ENCODE peak calls at places on chromosomes 13 and 19, in four cellular contexts. G is astrocyte of the spinal cord, H is activated T-cell treated with anti-CD3 and anti-CD28 coated beads for 24 hours, I is omental fat pad. Z is an unnamed sample.

GRCh38 chr19:3665681-3666544 is 34.4 kb downstream of the PIP5K1C start:
- DNase-seq in H (peak), I (peak), G (no peak), Z (peak)

GRCh38 chr19:14361824-14362223 is 19.4 kb upstream of the ADGRE5 start:
- DNase-seq in I (no peak), G (no peak), H (no peak), Z (no peak)

GRCh38 chr13:93947651-93948050 is 531.8 kb downstream of the DCT start:
- DNase-seq in I (no peak), H (no peak), G (no peak), Z (no peak)

GRCh38 chr19:14410054-14410774 is 8.9 kb downstream of the DDX39A start:
- DNase-seq in H (no peak), I (no peak), G (no peak), Z (no peak)

GRCh38 chr13:51158923-51159322 is 47.8 kb upstream of the C13orf42 start:
- DNase-seq in I (no peak), G (no peak), H (no peak), Z (no peak)

GRCh38 chr19:51127755-51128154 is 3.0 kb downstream of the SIGLEC9 start:
- DNase-seq in G (no peak), I (no peak), H (no peak), Z (no peak)

GRCh38 chr13:114068723-114069322 is 63.6 kb downstream of the RASA3 start:
- DNase-seq in I (no peak), H (no peak), G (no peak), Z (no peak)

GRCh38 chr19:8513687-8514504 is at the start of gene ZNF414:
- DNase-seq in I (peak), H (peak), G (peak), Z (peak)

GRCh38 chr19:13042443-13043130 is 47.3 kb downstream of the NFIX start:
- DNase-seq in H (no peak), I (no peak), G (no peak), Z (no peak)

GRCh38 chr19:38932425-38933179 is 1.9 kb downstream of the MRPS12 start:
- DNase-seq in G (peak), I (no peak), H (no peak), Z (no peak)

GRCh38 chr13:101681834-101682233 is 229.4 kb downstream of the ITGBL1 start:
- DNase-seq in H (no peak), I (no peak), G (peak), Z (no peak)

GRCh38 chr19:33252971-33253370 is 27.3 kb upstream of the SLC7A10 start:
- DNase-seq in H (no peak), G (no peak), I (no peak), Z (no peak)

GRCh38 chr19:13096968-13097330 is 5.7 kb downstream of the LYL1 start:
- DNase-seq in G (no peak), H (no peak), I (no peak), Z (no peak)

GRCh38 chr19:8206147-8207087 is 2.8 kb upstream of the CERS4 start:
- DNase-seq in G (no peak), H (no peak), I (no peak), Z (no peak)

GRCh38 chr19:33350538-33351309 is 22.8 kb upstream of the CEBPG start:
- DNase-seq in H (no peak), I (no peak), G (peak), Z (no peak)

GRCh38 chr13:100796463-100796862 is 121.9 kb upstream of the TMTC4 start:
- DNase-seq in G (no peak), H (no peak), I (no peak), Z (no peak)

GRCh38 chr19:15113245-15114152 is 6.3 kb downstream of the SYDE1 start:
- DNase-seq in G (no peak), H (no peak), I (no peak), Z (no peak)

GRCh38 chr13:40408602-40409001 is 257.8 kb downstream of the FOXO1 start:
- DNase-seq in I (no peak), H (no peak), G (peak), Z (no peak)

GRCh38 chr19:17429661-17430101 is 9.8 kb downstream of the MVB12A start:
- DNase-seq in I (no peak), G (no peak), H (no peak), Z (no peak)

GRCh38 chr13:75415720-75416119 is 66.2 kb downstream of the TBC1D4 start:
- DNase-seq in H (no peak), G (peak), I (no peak), Z (no peak)

GRCh38 chr13:79659161-79659560 is 178.2 kb downstream of the NDFIP2 start:
- DNase-seq in H (no peak), G (no peak), I (no peak), Z (no peak)

GRCh38 chr13:112456138-112457056 is 80.2 kb downstream of the SPACA7 start:
- DNase-seq in I (no peak), H (no peak), G (no peak), Z (no peak)

GRCh38 chr19:588093-588742 is 1.5 kb upstream of the HCN2 start:
- DNase-seq in G (peak), I (no peak), H (peak), Z (no peak)

GRCh38 chr13:103443604-103444003 is 377.4 kb upstream of the SLC10A2 start:
- DNase-seq in H (no peak), I (no peak), G (no peak), Z (no peak)

GRCh38 chr13:57138988-57139387 is 1.7 kb upstream of the PRR20A start:
- DNase-seq in I (no peak), G (no peak), H (no peak), Z (no peak)

GRCh38 chr19:46828484-46828883 is 22.2 kb downstream of the AP2S1 start:
- DNase-seq in H (peak), G (peak), I (no peak), Z (no peak)

GRCh38 chr13:112771877-112772538 is 82.2 kb downstream of the ATP11A start:
- DNase-seq in I (no peak), G (no peak), H (no peak), Z (no peak)

GRCh38 chr19:45440873-45441654 is 17.3 kb upstream of the ERCC1 start:
- DNase-seq in I (no peak), H (no peak), G (peak), Z (no peak)

GRCh38 chr13:81762449-81762848 is 1421.5 kb upstream of the SPRY2 start:
- DNase-seq in G (no peak), I (no peak), H (no peak), Z (no peak)

GRCh38 chr13:24228852-24229458 is 68.4 kb downstream of the SPATA13 start:
- DNase-seq in H (peak), I (no peak), G (peak), Z (no peak)

GRCh38 chr19:8578642-8579265 is 1.5 kb upstream of the MYO1F start:
- DNase-seq in G (peak), H (peak), I (peak), Z (peak)